ENCODE peak calls at places on chromosome 14, in seven cellular contexts. One of them, this sample, is unnamed. For H3K4me1, the result is how much of the 10 kb centered on the place peaks cover.

GRCh38 chr14:104924421-104925213 is at the start of gene PLD4:
- DNase-seq in HepG2: no peak
- DNase-seq in stomach: no peak
- DNase-seq in H1: no peak
- DNase-seq in suprapubic skin: no peak
- DNase-seq in transverse colon: no peak
- DNase-seq in K562: no peak
- DNase-seq in this sample: no peak

GRCh38 chr14:106694638-106695393 is 1168.4 kb downstream of the TMEM121 start:
- DNase-seq in HepG2: no peak
- DNase-seq in transverse colon: peak
- DNase-seq in suprapubic skin: no peak
- DNase-seq in stomach: no peak
- DNase-seq in H1: no peak
- DNase-seq in K562: no peak
- DNase-seq in this sample: peak

GRCh38 chr14:57189070-57189469 is 79.6 kb downstream of the EXOC5 start:
- DNase-seq in suprapubic skin: no peak
- DNase-seq in HepG2: peak
- DNase-seq in K562: no peak
- DNase-seq in H1: no peak
- DNase-seq in stomach: no peak
- DNase-seq in transverse colon: no peak
- DNase-seq in this sample: no peak

GRCh38 chr14:61211476-61212262 is 69.5 kb downstream of the TMEM30B start:
- DNase-seq in transverse colon: no peak
- DNase-seq in H1: no peak
- DNase-seq in suprapubic skin: no peak
- DNase-seq in HepG2: no peak
- DNase-seq in stomach: no peak
- DNase-seq in K562: no peak
- DNase-seq in this sample: no peak

GRCh38 chr14:105091335-105092123 is 26.3 kb upstream of the GPR132 start:
- DNase-seq in transverse colon: peak
- DNase-seq in suprapubic skin: peak
- DNase-seq in HepG2: peak
- DNase-seq in K562: no peak
- DNase-seq in stomach: peak
- DNase-seq in H1: no peak
- DNase-seq in this sample: peak

GRCh38 chr14:77140937-77141591 is 527 bp downstream of the ZDHHC22 start:
- DNase-seq in suprapubic skin: no peak
- DNase-seq in transverse colon: no peak
- DNase-seq in HepG2: no peak
- DNase-seq in stomach: no peak
- DNase-seq in K562: peak
- DNase-seq in H1: peak
- DNase-seq in this sample: peak

GRCh38 chr14:60931206-60931605 is 49.7 kb downstream of the TRMT5 start:
- DNase-seq in K562: no peak
- DNase-seq in stomach: no peak
- DNase-seq in HepG2: no peak
- DNase-seq in H1: no peak
- DNase-seq in transverse colon: no peak
- DNase-seq in suprapubic skin: no peak
- DNase-seq in this sample: no peak

GRCh38 chr14:37142835-37143499 is 29.4 kb downstream of the SLC25A21 start:
- DNase-seq in H1: no peak
- DNase-seq in K562: no peak
- DNase-seq in transverse colon: no peak
- DNase-seq in suprapubic skin: no peak
- DNase-seq in HepG2: peak
- DNase-seq in stomach: no peak
- DNase-seq in this sample: no peak

GRCh38 chr14:21090194-21090939 is 8.1 kb downstream of the ZNF219 start:
- DNase-seq in HepG2: no peak
- DNase-seq in K562: peak
- DNase-seq in H1: peak
- DNase-seq in suprapubic skin: no peak
- DNase-seq in stomach: no peak
- DNase-seq in transverse colon: peak
- DNase-seq in this sample: no peak

GRCh38 chr14:61191751-61192150 is 89.4 kb downstream of the TMEM30B start:
- DNase-seq in suprapubic skin: no peak
- DNase-seq in transverse colon: no peak
- DNase-seq in H1: no peak
- DNase-seq in K562: no peak
- DNase-seq in HepG2: no peak
- DNase-seq in stomach: no peak
- DNase-seq in this sample: no peak

GRCh38 chr14:57560681-57561080 is 67.0 kb upstream of the CCDC198 start:
- DNase-seq in suprapubic skin: no peak
- DNase-seq in stomach: no peak
- DNase-seq in transverse colon: no peak
- DNase-seq in K562: no peak
- DNase-seq in H1: no peak
- DNase-seq in HepG2: no peak
- DNase-seq in this sample: no peak

GRCh38 chr14:50688875-50689274 is 20.8 kb upstream of the SAV1 start:
- DNase-seq in HepG2: peak
- DNase-seq in transverse colon: no peak
- DNase-seq in stomach: no peak
- DNase-seq in H1: no peak
- DNase-seq in suprapubic skin: no peak
- DNase-seq in K562: no peak
- DNase-seq in this sample: no peak

GRCh38 chr14:104794099-104794498 is 1.4 kb downstream of the AKT1 start:
- DNase-seq in suprapubic skin: no peak
- DNase-seq in transverse colon: peak
- DNase-seq in HepG2: peak
- DNase-seq in K562: peak
- DNase-seq in H1: peak
- DNase-seq in stomach: peak
- DNase-seq in this sample: peak

GRCh38 chr14:103889313-103890051 is 38.8 kb upstream of the TDRD9 start:
- DNase-seq in HepG2: peak
- DNase-seq in transverse colon: peak
- DNase-seq in K562: peak
- DNase-seq in suprapubic skin: no peak
- DNase-seq in H1: no peak
- DNase-seq in stomach: peak
- DNase-seq in this sample: no peak

GRCh38 chr14:93186961-93187360 is 1.8 kb downstream of the LYSET start:
- DNase-seq in transverse colon: no peak
- DNase-seq in HepG2: no peak
- DNase-seq in suprapubic skin: no peak
- DNase-seq in H1: no peak
- DNase-seq in stomach: no peak
- DNase-seq in K562: no peak
- DNase-seq in this sample: no peak

GRCh38 chr14:70896981-70897380 is 10.3 kb upstream of the PCNX1 start:
- DNase-seq in HepG2: no peak
- DNase-seq in suprapubic skin: no peak
- DNase-seq in transverse colon: no peak
- DNase-seq in stomach: no peak
- DNase-seq in K562: no peak
- DNase-seq in H1: no peak
- DNase-seq in this sample: no peak

GRCh38 chr14:93683241-93683640 is 105.0 kb downstream of the PRIMA1 start:
- DNase-seq in HepG2: no peak
- DNase-seq in transverse colon: no peak
- DNase-seq in K562: peak
- DNase-seq in H1: peak
- DNase-seq in suprapubic skin: no peak
- DNase-seq in stomach: no peak
- DNase-seq in this sample: no peak

GRCh38 chr14:95561001-95561412 is 26.2 kb downstream of the GLRX5 start:
- DNase-seq in transverse colon: peak
- DNase-seq in H1: peak
- DNase-seq in suprapubic skin: peak
- DNase-seq in stomach: peak
- DNase-seq in HepG2: peak
- DNase-seq in K562: peak
- DNase-seq in this sample: peak

GRCh38 chr14:103538291-103539055 is 9.5 kb downstream of the TRMT61A start:
- DNase-seq in H1: no peak
- DNase-seq in suprapubic skin: no peak
- DNase-seq in stomach: peak
- DNase-seq in K562: no peak
- DNase-seq in HepG2: no peak
- DNase-seq in transverse colon: no peak
- DNase-seq in this sample: peak

GRCh38 chr14:78790262-78790661 is 620.1 kb downstream of the NRXN3 start:
- DNase-seq in HepG2: no peak
- DNase-seq in stomach: no peak
- DNase-seq in K562: no peak
- DNase-seq in H1: no peak
- DNase-seq in suprapubic skin: no peak
- DNase-seq in transverse colon: no peak
- DNase-seq in this sample: no peak

GRCh38 chr14:63524537-63525155 is 18.5 kb downstream of the PPP2R5E start:
- DNase-seq in H1: no peak
- DNase-seq in HepG2: no peak
- DNase-seq in stomach: no peak
- DNase-seq in transverse colon: peak
- DNase-seq in suprapubic skin: no peak
- DNase-seq in K562: no peak
- DNase-seq in this sample: peak

GRCh38 chr14:90424686-90425255 is 27.9 kb downstream of the CALM1 start:
- DNase-seq in transverse colon: no peak
- DNase-seq in H1: no peak
- DNase-seq in suprapubic skin: no peak
- DNase-seq in HepG2: no peak
- DNase-seq in K562: no peak
- DNase-seq in stomach: no peak
- DNase-seq in this sample: no peak
- H3K4me1 ChIP-seq in transverse colon: under half
- H3K4me1 ChIP-seq in H1: under half
- H3K4me1 ChIP-seq in suprapubic skin: under half
- H3K4me1 ChIP-seq in HepG2: under half
- H3K4me1 ChIP-seq in K562: under half
- H3K4me1 ChIP-seq in stomach: under half
- H3K4me1 ChIP-seq in this sample: under half

GRCh38 chr14:58920230-58920629 is 268.2 kb upstream of the DAAM1 start:
- DNase-seq in transverse colon: no peak
- DNase-seq in stomach: no peak
- DNase-seq in suprapubic skin: no peak
- DNase-seq in HepG2: no peak
- DNase-seq in H1: no peak
- DNase-seq in K562: no peak
- DNase-seq in this sample: no peak

GRCh38 chr14:58914271-58914855 is 274.1 kb upstream of the DAAM1 start:
- DNase-seq in stomach: no peak
- DNase-seq in suprapubic skin: no peak
- DNase-seq in HepG2: no peak
- DNase-seq in H1: no peak
- DNase-seq in transverse colon: no peak
- DNase-seq in K562: no peak
- DNase-seq in this sample: no peak

GRCh38 chr14:58915646-58916045 is 272.8 kb upstream of the DAAM1 start:
- DNase-seq in K562: no peak
- DNase-seq in stomach: no peak
- DNase-seq in H1: no peak
- DNase-seq in suprapubic skin: no peak
- DNase-seq in HepG2: no peak
- DNase-seq in transverse colon: no peak
- DNase-seq in this sample: no peak

GRCh38 chr14:58919262-58919661 is 269.2 kb upstream of the DAAM1 start:
- DNase-seq in transverse colon: no peak
- DNase-seq in stomach: no peak
- DNase-seq in H1: no peak
- DNase-seq in suprapubic skin: no peak
- DNase-seq in HepG2: no peak
- DNase-seq in K562: no peak
- DNase-seq in this sample: no peak

GRCh38 chr14:58918066-58918465 is 270.4 kb upstream of the DAAM1 start:
- DNase-seq in transverse colon: no peak
- DNase-seq in suprapubic skin: no peak
- DNase-seq in K562: no peak
- DNase-seq in H1: no peak
- DNase-seq in stomach: no peak
- DNase-seq in HepG2: no peak
- DNase-seq in this sample: no peak
- TF ChIP-seq EP300 in transverse colon: no peak
- TF ChIP-seq EP300 in suprapubic skin: no peak
- TF ChIP-seq EP300 in K562: no peak
- TF ChIP-seq EP300 in H1: no peak
- TF ChIP-seq EP300 in stomach: no peak
- TF ChIP-seq EP300 in HepG2: no peak
- TF ChIP-seq EP300 in this sample: no peak

GRCh38 chr14:91027556-91027955 is 32.9 kb downstream of the RPS6KA5 start:
- DNase-seq in K562: no peak
- DNase-seq in transverse colon: no peak
- DNase-seq in suprapubic skin: no peak
- DNase-seq in H1: no peak
- DNase-seq in HepG2: no peak
- DNase-seq in stomach: no peak
- DNase-seq in this sample: no peak
- TF ChIP-seq POLR2AphosphoS5 in K562: no peak
- TF ChIP-seq POLR2AphosphoS5 in transverse colon: peak
- TF ChIP-seq POLR2AphosphoS5 in suprapubic skin: no peak
- TF ChIP-seq POLR2AphosphoS5 in H1: no peak
- TF ChIP-seq POLR2AphosphoS5 in HepG2: no peak
- TF ChIP-seq POLR2AphosphoS5 in stomach: no peak
- TF ChIP-seq POLR2AphosphoS5 in this sample: no peak

GRCh38 chr14:73458219-73458976 is at the start of gene NUMB:
- DNase-seq in K562: peak
- DNase-seq in stomach: peak
- DNase-seq in suprapubic skin: peak
- DNase-seq in H1: peak
- DNase-seq in transverse colon: peak
- DNase-seq in HepG2: peak
- DNase-seq in this sample: peak

GRCh38 chr14:73452341-73453191 is 5.8 kb downstream of the NUMB start:
- DNase-seq in suprapubic skin: no peak
- DNase-seq in K562: no peak
- DNase-seq in H1: no peak
- DNase-seq in HepG2: no peak
- DNase-seq in stomach: no peak
- DNase-seq in transverse colon: no peak
- DNase-seq in this sample: no peak

GRCh38 chr14:73457050-73457934 is 1.1 kb downstream of the NUMB start:
- DNase-seq in H1: peak
- DNase-seq in transverse colon: no peak
- DNase-seq in suprapubic skin: peak
- DNase-seq in stomach: peak
- DNase-seq in HepG2: no peak
- DNase-seq in K562: peak
- DNase-seq in this sample: peak

GRCh38 chr14:73457935-73458218 is 469 bp downstream of the NUMB start:
- DNase-seq in stomach: peak
- DNase-seq in suprapubic skin: no peak
- DNase-seq in HepG2: no peak
- DNase-seq in transverse colon: peak
- DNase-seq in H1: no peak
- DNase-seq in K562: no peak
- DNase-seq in this sample: peak

DNA sequence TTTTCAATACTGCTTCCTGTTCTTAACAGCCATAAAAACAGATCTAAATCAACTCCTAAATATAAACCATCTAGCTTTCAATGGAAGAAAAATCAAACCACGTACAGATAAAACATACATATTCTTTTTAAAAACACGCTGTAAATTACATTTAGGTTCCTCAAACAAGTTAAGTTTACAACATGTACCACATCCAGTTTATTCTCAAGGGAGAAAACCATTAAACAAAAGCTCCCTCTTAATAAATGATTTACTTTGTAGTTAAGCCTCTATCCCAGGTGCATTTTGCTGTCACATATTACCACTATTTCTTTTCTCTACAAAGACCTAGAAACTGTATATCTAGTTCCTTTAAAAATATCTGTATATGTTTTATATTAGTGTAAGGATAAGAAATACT is 3.1 kb downstream of the NUMB start:
- DNase-seq in HepG2: no peak
- DNase-seq in K562: no peak
- DNase-seq in stomach: no peak
- DNase-seq in suprapubic skin: no peak
- DNase-seq in H1: no peak
- DNase-seq in transverse colon: no peak
- DNase-seq in this sample: no peak
- H3K4me1 ChIP-seq in HepG2: under half
- H3K4me1 ChIP-seq in K562: under half
- H3K4me1 ChIP-seq in stomach: under half
- H3K4me1 ChIP-seq in suprapubic skin: under half
- H3K4me1 ChIP-seq in H1: under half
- H3K4me1 ChIP-seq in transverse colon: under half
- H3K4me1 ChIP-seq in this sample: under half